ENCODE peak calls at places on chromosome 11, in ten cellular contexts. One of them, this sample, is unnamed. For H3K27me3, the result is how much of the 10 kb centered on the place peaks cover.

GRCh38 chr11:100929377-100929776 is 200.2 kb downstream of the PGR start:
- DNase-seq in mesendoderm: no peak
- DNase-seq in CD4-positive, CD25-positive, alpha-beta regulatory T cell: no peak
- DNase-seq in Peyer's patch: no peak
- DNase-seq in endodermal cell: no peak
- DNase-seq in psoas muscle: no peak
- DNase-seq in foreskin keratinocyte: peak
- DNase-seq in fibroblast of lung: peak
- DNase-seq in uterus: no peak
- DNase-seq in spleen: no peak
- DNase-seq in this sample: no peak

GRCh38 chr11:70885721-70886305 is 366.6 kb downstream of the SHANK2 start:
- DNase-seq in endodermal cell: no peak
- DNase-seq in foreskin keratinocyte: no peak
- DNase-seq in CD4-positive, CD25-positive, alpha-beta regulatory T cell: no peak
- DNase-seq in mesendoderm: no peak
- DNase-seq in fibroblast of lung: no peak
- DNase-seq in spleen: no peak
- DNase-seq in psoas muscle: no peak
- DNase-seq in Peyer's patch: no peak
- DNase-seq in uterus: no peak
- DNase-seq in this sample: no peak

GRCh38 chr11:19253817-19254216 is 13.1 kb upstream of the E2F8 start:
- DNase-seq in foreskin keratinocyte: no peak
- DNase-seq in Peyer's patch: no peak
- DNase-seq in uterus: no peak
- DNase-seq in CD4-positive, CD25-positive, alpha-beta regulatory T cell: no peak
- DNase-seq in fibroblast of lung: no peak
- DNase-seq in mesendoderm: peak
- DNase-seq in psoas muscle: no peak
- DNase-seq in endodermal cell: no peak
- DNase-seq in spleen: no peak
- DNase-seq in this sample: no peak

GRCh38 chr11:48669146-48669545 is 180.6 kb downstream of the OR4A47 start:
- DNase-seq in spleen: no peak
- DNase-seq in uterus: no peak
- DNase-seq in foreskin keratinocyte: no peak
- DNase-seq in Peyer's patch: no peak
- DNase-seq in mesendoderm: no peak
- DNase-seq in endodermal cell: no peak
- DNase-seq in CD4-positive, CD25-positive, alpha-beta regulatory T cell: no peak
- DNase-seq in psoas muscle: no peak
- DNase-seq in fibroblast of lung: no peak
- DNase-seq in this sample: no peak

GRCh38 chr11:22343411-22344032 is 5.3 kb downstream of the SLC17A6 start:
- DNase-seq in spleen: no peak
- DNase-seq in foreskin keratinocyte: no peak
- DNase-seq in fibroblast of lung: no peak
- DNase-seq in Peyer's patch: no peak
- DNase-seq in mesendoderm: peak
- DNase-seq in uterus: no peak
- DNase-seq in CD4-positive, CD25-positive, alpha-beta regulatory T cell: no peak
- DNase-seq in psoas muscle: no peak
- DNase-seq in endodermal cell: peak
- DNase-seq in this sample: no peak

GRCh38 chr11:44309483-44310197 is at the start of gene ALX4:
- DNase-seq in psoas muscle: no peak
- DNase-seq in fibroblast of lung: peak
- DNase-seq in Peyer's patch: no peak
- DNase-seq in CD4-positive, CD25-positive, alpha-beta regulatory T cell: no peak
- DNase-seq in endodermal cell: peak
- DNase-seq in uterus: peak
- DNase-seq in mesendoderm: peak
- DNase-seq in spleen: no peak
- DNase-seq in foreskin keratinocyte: no peak
- DNase-seq in this sample: no peak

GRCh38 chr11:77179048-77179447 is 51.0 kb downstream of the MYO7A start:
- DNase-seq in fibroblast of lung: no peak
- DNase-seq in CD4-positive, CD25-positive, alpha-beta regulatory T cell: no peak
- DNase-seq in Peyer's patch: no peak
- DNase-seq in spleen: no peak
- DNase-seq in foreskin keratinocyte: no peak
- DNase-seq in psoas muscle: no peak
- DNase-seq in endodermal cell: no peak
- DNase-seq in uterus: no peak
- DNase-seq in mesendoderm: no peak
- DNase-seq in this sample: no peak

GRCh38 chr11:128948583-128948982 is 5.9 kb upstream of the TP53AIP1 start:
- DNase-seq in fibroblast of lung: no peak
- DNase-seq in endodermal cell: peak
- DNase-seq in spleen: no peak
- DNase-seq in foreskin keratinocyte: no peak
- DNase-seq in mesendoderm: peak
- DNase-seq in uterus: no peak
- DNase-seq in Peyer's patch: no peak
- DNase-seq in CD4-positive, CD25-positive, alpha-beta regulatory T cell: no peak
- DNase-seq in psoas muscle: no peak
- DNase-seq in this sample: no peak

GRCh38 chr11:97000481-97000880 is 610.7 kb downstream of the JRKL start:
- DNase-seq in psoas muscle: no peak
- DNase-seq in foreskin keratinocyte: no peak
- DNase-seq in Peyer's patch: no peak
- DNase-seq in mesendoderm: no peak
- DNase-seq in fibroblast of lung: no peak
- DNase-seq in uterus: no peak
- DNase-seq in endodermal cell: no peak
- DNase-seq in spleen: no peak
- DNase-seq in CD4-positive, CD25-positive, alpha-beta regulatory T cell: no peak
- DNase-seq in this sample: no peak

GRCh38 chr11:3807856-3808845 is at the start of gene PGAP2:
- DNase-seq in uterus: peak
- DNase-seq in foreskin keratinocyte: peak
- DNase-seq in fibroblast of lung: peak
- DNase-seq in endodermal cell: peak
- DNase-seq in psoas muscle: peak
- DNase-seq in Peyer's patch: peak
- DNase-seq in mesendoderm: peak
- DNase-seq in CD4-positive, CD25-positive, alpha-beta regulatory T cell: peak
- DNase-seq in spleen: peak
- DNase-seq in this sample: peak

GRCh38 chr11:78800089-78800690 is 225.5 kb upstream of the NARS2 start:
- DNase-seq in endodermal cell: no peak
- DNase-seq in foreskin keratinocyte: no peak
- DNase-seq in fibroblast of lung: no peak
- DNase-seq in mesendoderm: peak
- DNase-seq in uterus: no peak
- DNase-seq in spleen: no peak
- DNase-seq in CD4-positive, CD25-positive, alpha-beta regulatory T cell: no peak
- DNase-seq in Peyer's patch: no peak
- DNase-seq in psoas muscle: no peak
- DNase-seq in this sample: no peak

GRCh38 chr11:94795799-94796580 is 27.8 kb downstream of the AMOTL1 start:
- DNase-seq in spleen: no peak
- DNase-seq in mesendoderm: no peak
- DNase-seq in psoas muscle: no peak
- DNase-seq in endodermal cell: no peak
- DNase-seq in CD4-positive, CD25-positive, alpha-beta regulatory T cell: no peak
- DNase-seq in Peyer's patch: no peak
- DNase-seq in foreskin keratinocyte: no peak
- DNase-seq in fibroblast of lung: no peak
- DNase-seq in uterus: no peak
- DNase-seq in this sample: no peak
- H3K27ac ChIP-seq in spleen: no peak
- H3K27ac ChIP-seq in mesendoderm: no peak
- H3K27ac ChIP-seq in psoas muscle: peak
- H3K27ac ChIP-seq in endodermal cell: no peak
- H3K27ac ChIP-seq in CD4-positive, CD25-positive, alpha-beta regulatory T cell: no peak
- H3K27ac ChIP-seq in Peyer's patch: no peak
- H3K27ac ChIP-seq in foreskin keratinocyte: no peak
- H3K27ac ChIP-seq in fibroblast of lung: peak
- H3K27ac ChIP-seq in uterus: no peak
- H3K27ac ChIP-seq in this sample: no peak

DNA sequence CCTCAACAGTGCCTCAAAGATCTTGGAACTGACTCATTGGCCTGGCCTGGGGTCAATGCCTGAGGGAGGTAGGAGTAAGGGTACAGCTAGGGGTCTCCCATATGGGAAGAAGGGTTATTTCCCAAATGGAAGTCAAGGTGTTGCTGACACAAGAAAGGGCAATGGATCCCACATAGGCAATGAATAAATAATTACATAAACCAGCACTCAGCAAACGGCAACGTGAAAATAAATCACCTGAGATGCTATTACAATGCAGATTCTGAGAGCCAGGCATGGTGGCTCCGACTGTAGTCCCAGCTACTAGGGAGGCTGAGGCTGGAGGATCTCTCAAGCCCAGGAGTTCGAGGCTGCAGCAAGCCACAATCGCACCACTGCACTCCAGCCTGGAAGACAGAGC is 36.5 kb upstream of the SLC35C1 start:
- DNase-seq in spleen: no peak
- DNase-seq in Peyer's patch: no peak
- DNase-seq in foreskin keratinocyte: no peak
- DNase-seq in fibroblast of lung: no peak
- DNase-seq in mesendoderm: no peak
- DNase-seq in endodermal cell: no peak
- DNase-seq in uterus: no peak
- DNase-seq in CD4-positive, CD25-positive, alpha-beta regulatory T cell: no peak
- DNase-seq in psoas muscle: no peak
- DNase-seq in this sample: no peak
- H3K27me3 ChIP-seq in spleen: under half
- H3K27me3 ChIP-seq in Peyer's patch: under half
- H3K27me3 ChIP-seq in foreskin keratinocyte: under half
- H3K27me3 ChIP-seq in fibroblast of lung: under half
- H3K27me3 ChIP-seq in mesendoderm: under half
- H3K27me3 ChIP-seq in endodermal cell: under half
- H3K27me3 ChIP-seq in uterus: under half
- H3K27me3 ChIP-seq in CD4-positive, CD25-positive, alpha-beta regulatory T cell: under half
- H3K27me3 ChIP-seq in psoas muscle: under half
- H3K27me3 ChIP-seq in this sample: under half

GRCh38 chr11:108177570-108177969 is 44.9 kb downstream of the NPAT start:
- DNase-seq in endodermal cell: no peak
- DNase-seq in foreskin keratinocyte: no peak
- DNase-seq in spleen: no peak
- DNase-seq in uterus: no peak
- DNase-seq in mesendoderm: no peak
- DNase-seq in CD4-positive, CD25-positive, alpha-beta regulatory T cell: no peak
- DNase-seq in psoas muscle: no peak
- DNase-seq in Peyer's patch: no peak
- DNase-seq in fibroblast of lung: no peak
- DNase-seq in this sample: no peak
- H3K27ac ChIP-seq in endodermal cell: no peak
- H3K27ac ChIP-seq in foreskin keratinocyte: no peak
- H3K27ac ChIP-seq in spleen: no peak
- H3K27ac ChIP-seq in uterus: no peak
- H3K27ac ChIP-seq in mesendoderm: no peak
- H3K27ac ChIP-seq in CD4-positive, CD25-positive, alpha-beta regulatory T cell: no peak
- H3K27ac ChIP-seq in psoas muscle: no peak
- H3K27ac ChIP-seq in Peyer's patch: no peak
- H3K27ac ChIP-seq in fibroblast of lung: no peak
- H3K27ac ChIP-seq in this sample: no peak

DNA sequence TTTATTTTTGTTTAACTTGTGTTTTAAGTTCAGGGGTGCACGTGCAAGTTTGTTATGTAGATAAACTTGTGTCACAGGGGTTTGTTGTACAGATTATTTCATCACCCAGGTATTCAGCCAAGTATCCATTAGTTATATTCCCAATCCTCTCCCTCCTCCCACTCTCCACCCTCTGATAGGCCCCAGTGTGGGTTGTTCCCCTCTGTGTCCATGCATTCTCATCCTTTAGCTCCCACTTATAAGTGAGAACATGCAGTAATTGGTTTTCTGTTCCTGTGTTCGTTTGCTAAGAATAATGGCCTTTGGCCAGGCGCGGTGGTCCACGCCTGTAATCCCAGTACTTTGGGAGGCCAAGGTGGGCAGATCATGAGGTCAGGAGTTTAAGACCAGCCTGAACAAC is 30.8 kb upstream of the RCN1 start:
- DNase-seq in psoas muscle: no peak
- DNase-seq in endodermal cell: no peak
- DNase-seq in foreskin keratinocyte: no peak
- DNase-seq in Peyer's patch: no peak
- DNase-seq in uterus: no peak
- DNase-seq in spleen: no peak
- DNase-seq in CD4-positive, CD25-positive, alpha-beta regulatory T cell: no peak
- DNase-seq in mesendoderm: no peak
- DNase-seq in fibroblast of lung: no peak
- DNase-seq in this sample: no peak
- H3K27me3 ChIP-seq in psoas muscle: under half
- H3K27me3 ChIP-seq in endodermal cell: under half
- H3K27me3 ChIP-seq in foreskin keratinocyte: under half
- H3K27me3 ChIP-seq in Peyer's patch: under half
- H3K27me3 ChIP-seq in uterus: under half
- H3K27me3 ChIP-seq in spleen: under half
- H3K27me3 ChIP-seq in CD4-positive, CD25-positive, alpha-beta regulatory T cell: under half
- H3K27me3 ChIP-seq in mesendoderm: under half
- H3K27me3 ChIP-seq in fibroblast of lung: under half
- H3K27me3 ChIP-seq in this sample: under half

DNA sequence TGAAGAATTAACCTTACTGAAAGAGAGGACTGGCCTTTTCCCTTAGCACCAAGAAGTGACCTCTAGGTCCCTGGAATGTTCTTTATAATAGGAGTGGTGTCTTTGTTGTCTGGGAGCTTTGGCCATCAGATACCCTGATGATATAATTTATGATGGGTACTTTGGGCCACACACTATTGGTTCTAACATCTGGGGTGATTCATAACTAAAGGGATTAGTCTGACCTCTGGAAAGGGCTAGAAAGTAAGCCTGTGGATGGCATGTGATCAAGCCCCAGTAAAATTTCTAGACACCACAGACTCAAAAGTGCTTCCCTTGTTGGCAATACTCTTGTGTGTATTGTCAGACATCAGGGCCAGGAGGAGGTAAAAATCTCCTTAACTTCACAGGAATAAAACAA is 891.2 kb downstream of the KCNA4 start:
- DNase-seq in mesendoderm: no peak
- DNase-seq in endodermal cell: no peak
- DNase-seq in spleen: no peak
- DNase-seq in fibroblast of lung: no peak
- DNase-seq in psoas muscle: no peak
- DNase-seq in CD4-positive, CD25-positive, alpha-beta regulatory T cell: no peak
- DNase-seq in uterus: no peak
- DNase-seq in foreskin keratinocyte: no peak
- DNase-seq in Peyer's patch: no peak
- DNase-seq in this sample: no peak
- H3K27ac ChIP-seq in mesendoderm: no peak
- H3K27ac ChIP-seq in endodermal cell: peak
- H3K27ac ChIP-seq in spleen: no peak
- H3K27ac ChIP-seq in fibroblast of lung: no peak
- H3K27ac ChIP-seq in psoas muscle: no peak
- H3K27ac ChIP-seq in CD4-positive, CD25-positive, alpha-beta regulatory T cell: no peak
- H3K27ac ChIP-seq in uterus: no peak
- H3K27ac ChIP-seq in foreskin keratinocyte: no peak
- H3K27ac ChIP-seq in Peyer's patch: no peak
- H3K27ac ChIP-seq in this sample: no peak

This sample was measured in CD4-positive, alpha-beta T cell.